ENCODE peak calls at places on chromosome 2, in ten cellular contexts. One of them, this sample, is unnamed.

GRCh38 chr2:232306741-232307305 is 71.7 kb upstream of the ALPP start:
- DNase-seq in Peyer's patch: no peak
- DNase-seq in esophagus squamous epithelium: no peak
- DNase-seq in heart left ventricle: no peak
- DNase-seq in prostate gland: no peak
- DNase-seq in IMR-90: no peak
- DNase-seq in right lobe of liver: no peak
- DNase-seq in K562: no peak
- DNase-seq in ovary: no peak
- DNase-seq in esophagus muscularis mucosa: no peak
- DNase-seq in this sample: no peak

GRCh38 chr2:236195726-236196125 is 27.5 kb upstream of the GBX2 start:
- DNase-seq in Peyer's patch: no peak
- DNase-seq in heart left ventricle: no peak
- DNase-seq in K562: no peak
- DNase-seq in prostate gland: no peak
- DNase-seq in esophagus muscularis mucosa: no peak
- DNase-seq in esophagus squamous epithelium: no peak
- DNase-seq in right lobe of liver: no peak
- DNase-seq in ovary: no peak
- DNase-seq in IMR-90: no peak
- DNase-seq in this sample: no peak

GRCh38 chr2:26002617-26003310 is 20.5 kb upstream of the KIF3C start:
- DNase-seq in K562: no peak
- DNase-seq in heart left ventricle: peak; percentile 37
- DNase-seq in esophagus squamous epithelium: no peak
- DNase-seq in prostate gland: peak; percentile 50
- DNase-seq in right lobe of liver: no peak
- DNase-seq in ovary: no peak
- DNase-seq in Peyer's patch: no peak
- DNase-seq in IMR-90: no peak
- DNase-seq in esophagus muscularis mucosa: no peak
- DNase-seq in this sample: no peak

GRCh38 chr2:47896450-47896968 is 9.8 kb downstream of the FBXO11 start:
- DNase-seq in esophagus squamous epithelium: no peak
- DNase-seq in K562: no peak
- DNase-seq in ovary: no peak
- DNase-seq in right lobe of liver: no peak
- DNase-seq in IMR-90: no peak
- DNase-seq in Peyer's patch: no peak
- DNase-seq in heart left ventricle: no peak
- DNase-seq in esophagus muscularis mucosa: no peak
- DNase-seq in prostate gland: no peak
- DNase-seq in this sample: no peak

GRCh38 chr2:23413641-23414040 is 28.7 kb downstream of the KLHL29 start:
- DNase-seq in ovary: no peak
- DNase-seq in esophagus squamous epithelium: no peak
- DNase-seq in heart left ventricle: no peak
- DNase-seq in prostate gland: no peak
- DNase-seq in K562: no peak
- DNase-seq in esophagus muscularis mucosa: no peak
- DNase-seq in Peyer's patch: no peak
- DNase-seq in right lobe of liver: no peak
- DNase-seq in IMR-90: no peak
- DNase-seq in this sample: no peak

GRCh38 chr2:62738981-62739936 is 33.7 kb downstream of the EHBP1 start:
- DNase-seq in K562: peak; percentile 5
- DNase-seq in esophagus muscularis mucosa: no peak
- DNase-seq in IMR-90: no peak
- DNase-seq in ovary: no peak
- DNase-seq in esophagus squamous epithelium: no peak
- DNase-seq in right lobe of liver: no peak
- DNase-seq in prostate gland: no peak
- DNase-seq in Peyer's patch: no peak
- DNase-seq in heart left ventricle: no peak
- DNase-seq in this sample: no peak

GRCh38 chr2:110677080-110677479 is 783 bp downstream of the BUB1 start:
- DNase-seq in K562: no peak
- DNase-seq in ovary: no peak
- DNase-seq in right lobe of liver: no peak
- DNase-seq in Peyer's patch: no peak
- DNase-seq in esophagus muscularis mucosa: no peak
- DNase-seq in esophagus squamous epithelium: no peak
- DNase-seq in IMR-90: no peak
- DNase-seq in heart left ventricle: no peak
- DNase-seq in prostate gland: no peak
- DNase-seq in this sample: no peak

GRCh38 chr2:127606594-127607398 is 39.2 kb upstream of the GPR17 start:
- DNase-seq in K562: no peak
- DNase-seq in esophagus squamous epithelium: no peak
- DNase-seq in ovary: peak; percentile 19
- DNase-seq in IMR-90: no peak
- DNase-seq in right lobe of liver: peak; percentile 7
- DNase-seq in esophagus muscularis mucosa: no peak
- DNase-seq in Peyer's patch: no peak
- DNase-seq in prostate gland: no peak
- DNase-seq in heart left ventricle: peak; percentile 6
- DNase-seq in this sample: peak; percentile 3

GRCh38 chr2:160928854-160929301 is 231.3 kb upstream of the TANK start:
- DNase-seq in IMR-90: peak; percentile 31
- DNase-seq in heart left ventricle: no peak
- DNase-seq in K562: no peak
- DNase-seq in esophagus squamous epithelium: no peak
- DNase-seq in prostate gland: no peak
- DNase-seq in ovary: no peak
- DNase-seq in esophagus muscularis mucosa: no peak
- DNase-seq in Peyer's patch: no peak
- DNase-seq in right lobe of liver: no peak
- DNase-seq in this sample: no peak

GRCh38 chr2:168244318-168244717 is 3.1 kb downstream of the STK39 start:
- DNase-seq in prostate gland: peak; percentile 67
- DNase-seq in Peyer's patch: no peak
- DNase-seq in esophagus muscularis mucosa: no peak
- DNase-seq in K562: no peak
- DNase-seq in esophagus squamous epithelium: no peak
- DNase-seq in heart left ventricle: no peak
- DNase-seq in right lobe of liver: no peak
- DNase-seq in ovary: no peak
- DNase-seq in IMR-90: no peak
- DNase-seq in this sample: peak; percentile 60

GRCh38 chr2:21330786-21331391 is 207.1 kb downstream of the TDRD15 start:
- DNase-seq in Peyer's patch: no peak
- DNase-seq in IMR-90: peak; percentile 38
- DNase-seq in K562: no peak
- DNase-seq in esophagus squamous epithelium: no peak
- DNase-seq in esophagus muscularis mucosa: peak; percentile 19
- DNase-seq in ovary: no peak
- DNase-seq in prostate gland: no peak
- DNase-seq in right lobe of liver: no peak
- DNase-seq in heart left ventricle: no peak
- DNase-seq in this sample: no peak

GRCh38 chr2:196247114-196247978 is 76.0 kb upstream of the STK17B start:
- DNase-seq in right lobe of liver: no peak
- DNase-seq in esophagus squamous epithelium: no peak
- DNase-seq in esophagus muscularis mucosa: no peak
- DNase-seq in prostate gland: no peak
- DNase-seq in Peyer's patch: no peak
- DNase-seq in ovary: no peak
- DNase-seq in IMR-90: no peak
- DNase-seq in K562: no peak
- DNase-seq in heart left ventricle: no peak
- DNase-seq in this sample: no peak

GRCh38 chr2:46922049-46922448 is 6.4 kb upstream of the MCFD2 start:
- DNase-seq in heart left ventricle: no peak
- DNase-seq in esophagus squamous epithelium: no peak
- DNase-seq in ovary: no peak
- DNase-seq in Peyer's patch: no peak
- DNase-seq in IMR-90: peak; percentile 37
- DNase-seq in K562: no peak
- DNase-seq in prostate gland: no peak
- DNase-seq in right lobe of liver: no peak
- DNase-seq in esophagus muscularis mucosa: no peak
- DNase-seq in this sample: no peak

GRCh38 chr2:228681979-228682378 is 500.5 kb upstream of the SPHKAP start:
- DNase-seq in right lobe of liver: no peak
- DNase-seq in heart left ventricle: no peak
- DNase-seq in IMR-90: no peak
- DNase-seq in esophagus muscularis mucosa: no peak
- DNase-seq in K562: no peak
- DNase-seq in esophagus squamous epithelium: no peak
- DNase-seq in ovary: no peak
- DNase-seq in prostate gland: no peak
- DNase-seq in Peyer's patch: no peak
- DNase-seq in this sample: no peak

GRCh38 chr2:113103277-113103676 is 24.1 kb upstream of the IL1RN start:
- DNase-seq in esophagus squamous epithelium: no peak
- DNase-seq in IMR-90: no peak
- DNase-seq in ovary: no peak
- DNase-seq in prostate gland: no peak
- DNase-seq in Peyer's patch: no peak
- DNase-seq in heart left ventricle: no peak
- DNase-seq in esophagus muscularis mucosa: no peak
- DNase-seq in K562: no peak
- DNase-seq in right lobe of liver: no peak
- DNase-seq in this sample: no peak
- H3K27me3 ChIP-seq in esophagus squamous epithelium: no peaks in the 10 kb centered on the region
- H3K27me3 ChIP-seq in IMR-90: no peaks in the 10 kb centered on the region
- H3K27me3 ChIP-seq in ovary: no peaks in the 10 kb centered on the region
- H3K27me3 ChIP-seq in prostate gland: no peaks in the 10 kb centered on the region
- H3K27me3 ChIP-seq in Peyer's patch: no peaks in the 10 kb centered on the region
- H3K27me3 ChIP-seq in heart left ventricle: peaks cover 15% of the 10 kb centered on the region
- H3K27me3 ChIP-seq in esophagus muscularis mucosa: no peaks in the 10 kb centered on the region
- H3K27me3 ChIP-seq in K562: peaks cover 35% of the 10 kb centered on the region
- H3K27me3 ChIP-seq in right lobe of liver: no peaks in the 10 kb centered on the region
- H3K27me3 ChIP-seq in this sample: no peaks in the 10 kb centered on the region

DNA sequence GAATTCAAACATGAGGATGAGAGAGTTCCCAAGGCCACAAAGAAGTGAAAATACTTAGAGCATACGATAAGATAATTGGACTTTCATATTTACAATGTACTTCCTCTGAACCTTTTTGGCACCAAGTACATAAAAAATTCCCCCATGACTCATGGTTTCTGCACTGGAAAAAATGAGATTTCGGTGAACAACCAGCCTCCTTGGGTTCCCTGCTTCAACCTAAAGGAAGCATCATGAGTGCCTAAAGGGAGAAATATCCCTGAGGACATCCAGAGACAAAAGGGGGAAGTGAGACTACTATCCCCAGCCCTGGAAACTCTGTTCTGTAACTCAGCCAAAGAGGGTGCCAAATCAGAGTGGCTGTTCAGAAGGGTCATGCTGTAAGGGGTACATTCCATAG is 562.7 kb upstream of the SLC39A10 start:
- DNase-seq in K562: no peak
- DNase-seq in prostate gland: no peak
- DNase-seq in ovary: no peak
- DNase-seq in heart left ventricle: no peak
- DNase-seq in esophagus squamous epithelium: no peak
- DNase-seq in right lobe of liver: no peak
- DNase-seq in esophagus muscularis mucosa: no peak
- DNase-seq in Peyer's patch: no peak
- DNase-seq in IMR-90: peak; percentile 0
- DNase-seq in this sample: no peak
- TF ChIP-seq CTCF in K562: no peak
- TF ChIP-seq CTCF in prostate gland: no peak
- TF ChIP-seq CTCF in ovary: no peak
- TF ChIP-seq CTCF in heart left ventricle: no peak
- TF ChIP-seq CTCF in esophagus squamous epithelium: no peak
- TF ChIP-seq CTCF in right lobe of liver: no peak
- TF ChIP-seq CTCF in esophagus muscularis mucosa: no peak
- TF ChIP-seq CTCF in Peyer's patch: no peak
- TF ChIP-seq CTCF in IMR-90: no peak
- TF ChIP-seq CTCF in this sample: no peak

DNA sequence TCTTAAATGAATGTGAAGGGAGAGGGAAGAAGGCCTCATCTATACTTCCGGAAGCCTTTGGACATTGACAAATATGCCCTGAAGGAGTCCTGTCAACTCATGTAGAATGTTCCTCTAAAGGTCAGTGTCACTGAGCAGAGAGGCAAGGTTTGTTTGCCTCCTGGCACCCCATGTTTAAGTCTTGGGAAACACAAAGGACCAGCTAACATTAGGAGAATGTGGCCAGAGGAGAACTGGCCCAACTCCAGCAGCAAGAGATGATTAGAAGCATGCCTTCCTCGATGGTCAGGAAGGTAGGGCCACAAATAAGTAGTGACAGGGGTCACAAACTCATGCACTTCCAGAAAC is 5.7 kb downstream of the DYSF start:
- DNase-seq in heart left ventricle: no peak
- DNase-seq in ovary: no peak
- DNase-seq in esophagus muscularis mucosa: peak; percentile 82
- DNase-seq in K562: no peak
- DNase-seq in Peyer's patch: no peak
- DNase-seq in right lobe of liver: no peak
- DNase-seq in esophagus squamous epithelium: no peak
- DNase-seq in prostate gland: no peak
- DNase-seq in IMR-90: no peak
- DNase-seq in this sample: no peak
- TF ChIP-seq POLR2A in heart left ventricle: no peak
- TF ChIP-seq POLR2A in ovary: no peak
- TF ChIP-seq POLR2A in esophagus muscularis mucosa: no peak
- TF ChIP-seq POLR2A in K562: no peak
- TF ChIP-seq POLR2A in Peyer's patch: no peak
- TF ChIP-seq POLR2A in right lobe of liver: no peak
- TF ChIP-seq POLR2A in esophagus squamous epithelium: no peak
- TF ChIP-seq POLR2A in prostate gland: no peak
- TF ChIP-seq POLR2A in IMR-90: no peak
- TF ChIP-seq POLR2A in this sample: no peak

DNA sequence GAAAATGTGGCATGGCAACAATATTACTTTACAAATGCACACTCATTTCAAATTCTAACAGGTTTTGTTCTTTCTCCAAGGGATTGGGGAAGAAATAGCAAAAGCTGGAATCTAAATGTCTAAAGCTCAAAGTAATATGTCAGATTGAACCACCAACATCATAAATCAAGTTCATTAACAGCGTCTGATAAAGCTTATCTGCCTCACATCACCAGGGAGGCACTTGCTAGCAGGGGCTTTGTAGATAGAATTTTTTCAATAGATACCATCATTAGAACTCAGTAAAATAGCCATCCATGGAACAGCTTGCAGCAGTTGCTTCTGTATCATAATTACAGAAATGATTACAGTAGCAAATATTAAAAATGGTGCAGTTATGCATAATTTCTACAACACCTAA is 362.1 kb upstream of the FSHR start:
- DNase-seq in Peyer's patch: no peak
- DNase-seq in K562: no peak
- DNase-seq in IMR-90: no peak
- DNase-seq in esophagus muscularis mucosa: no peak
- DNase-seq in heart left ventricle: no peak
- DNase-seq in esophagus squamous epithelium: no peak
- DNase-seq in right lobe of liver: no peak
- DNase-seq in ovary: no peak
- DNase-seq in prostate gland: no peak
- DNase-seq in this sample: no peak
- H3K27me3 ChIP-seq in Peyer's patch: no peaks in the 10 kb centered on the region
- H3K27me3 ChIP-seq in K562: no peaks in the 10 kb centered on the region
- H3K27me3 ChIP-seq in IMR-90: no peaks in the 10 kb centered on the region
- H3K27me3 ChIP-seq in esophagus muscularis mucosa: no peaks in the 10 kb centered on the region
- H3K27me3 ChIP-seq in heart left ventricle: no peaks in the 10 kb centered on the region
- H3K27me3 ChIP-seq in esophagus squamous epithelium: no peaks in the 10 kb centered on the region
- H3K27me3 ChIP-seq in right lobe of liver: no peaks in the 10 kb centered on the region
- H3K27me3 ChIP-seq in ovary: no peaks in the 10 kb centered on the region
- H3K27me3 ChIP-seq in prostate gland: no peaks in the 10 kb centered on the region
- H3K27me3 ChIP-seq in this sample: no peaks in the 10 kb centered on the region

This sample was measured in body of pancreas.